ENCODE peak calls at places on chromosome 13, in nine cellular contexts. One of them, this sample, is unnamed.

GRCh38 chr13:45370922-45371406 is 30.0 kb upstream of the TPT1 start:
- DNase-seq in RPMI8226: peak; percentile 34
- DNase-seq in activated naive CD8-positive, alpha-beta T cell treated with anti-CD3 and anti-CD28 coated beads for 36 hours: peak; percentile 53
- DNase-seq in lung microvascular endothelial cell: peak; percentile 70
- DNase-seq in GM10248: peak; percentile 73
- DNase-seq in activated T-helper 2 cell treated with anti-CD3 and anti-CD28 coated beads, Interferon-gamma antibody, Interleukin-2, Interleukin-4, amounts not matched to agents 10 μg/mL and 5 μg/mL and 100 μg/mL, durations not matched to agents 14 hours and 24 hours and 36 hours: peak; percentile 22
- DNase-seq in heart right ventricle: peak; percentile 77
- DNase-seq in HT1080: peak; percentile 46
- DNase-seq in AG09319: peak; percentile 49
- DNase-seq in this sample: peak; percentile 78

GRCh38 chr13:99380921-99381645 is 73.9 kb upstream of the GPR183 start:
- DNase-seq in AG09319: no peak
- DNase-seq in GM10248: peak; percentile 74
- DNase-seq in activated naive CD8-positive, alpha-beta T cell treated with anti-CD3 and anti-CD28 coated beads for 36 hours: peak; percentile 62
- DNase-seq in lung microvascular endothelial cell: no peak
- DNase-seq in RPMI8226: no peak
- DNase-seq in activated T-helper 2 cell treated with anti-CD3 and anti-CD28 coated beads, Interferon-gamma antibody, Interleukin-2, Interleukin-4, amounts not matched to agents 10 μg/mL and 5 μg/mL and 100 μg/mL, durations not matched to agents 14 hours and 24 hours and 36 hours: peak; percentile 62
- DNase-seq in heart right ventricle: no peak
- DNase-seq in HT1080: no peak
- DNase-seq in this sample: no peak

GRCh38 chr13:83065136-83065535 is 817.1 kb downstream of the SLITRK1 start:
- DNase-seq in AG09319: peak; percentile 49
- DNase-seq in GM10248: no peak
- DNase-seq in heart right ventricle: no peak
- DNase-seq in RPMI8226: no peak
- DNase-seq in activated naive CD8-positive, alpha-beta T cell treated with anti-CD3 and anti-CD28 coated beads for 36 hours: no peak
- DNase-seq in HT1080: peak; percentile 44
- DNase-seq in lung microvascular endothelial cell: no peak
- DNase-seq in activated T-helper 2 cell treated with anti-CD3 and anti-CD28 coated beads, Interferon-gamma antibody, Interleukin-2, Interleukin-4, amounts not matched to agents 10 μg/mL and 5 μg/mL and 100 μg/mL, durations not matched to agents 14 hours and 24 hours and 36 hours: no peak
- DNase-seq in this sample: no peak

GRCh38 chr13:29472317-29472961 is 123.0 kb downstream of the SLC7A1 start:
- DNase-seq in activated T-helper 2 cell treated with anti-CD3 and anti-CD28 coated beads, Interferon-gamma antibody, Interleukin-2, Interleukin-4, amounts not matched to agents 10 μg/mL and 5 μg/mL and 100 μg/mL, durations not matched to agents 14 hours and 24 hours and 36 hours: peak; percentile 19
- DNase-seq in RPMI8226: peak; percentile 62
- DNase-seq in GM10248: peak; percentile 61
- DNase-seq in lung microvascular endothelial cell: peak; percentile 76
- DNase-seq in AG09319: no peak
- DNase-seq in activated naive CD8-positive, alpha-beta T cell treated with anti-CD3 and anti-CD28 coated beads for 36 hours: peak; percentile 37
- DNase-seq in HT1080: peak; percentile 57
- DNase-seq in heart right ventricle: no peak
- DNase-seq in this sample: no peak

GRCh38 chr13:33251131-33251629 is 34.4 kb downstream of the STARD13 start:
- DNase-seq in RPMI8226: peak; percentile 25
- DNase-seq in GM10248: peak; percentile 40
- DNase-seq in activated naive CD8-positive, alpha-beta T cell treated with anti-CD3 and anti-CD28 coated beads for 36 hours: no peak
- DNase-seq in HT1080: peak; percentile 98
- DNase-seq in AG09319: peak; percentile 88
- DNase-seq in activated T-helper 2 cell treated with anti-CD3 and anti-CD28 coated beads, Interferon-gamma antibody, Interleukin-2, Interleukin-4, amounts not matched to agents 10 μg/mL and 5 μg/mL and 100 μg/mL, durations not matched to agents 14 hours and 24 hours and 36 hours: no peak
- DNase-seq in lung microvascular endothelial cell: peak; percentile 95
- DNase-seq in heart right ventricle: no peak
- DNase-seq in this sample: no peak

GRCh38 chr13:109790071-109790470 is 3.7 kb upstream of the IRS2 start:
- DNase-seq in RPMI8226: no peak
- DNase-seq in activated naive CD8-positive, alpha-beta T cell treated with anti-CD3 and anti-CD28 coated beads for 36 hours: no peak
- DNase-seq in lung microvascular endothelial cell: no peak
- DNase-seq in GM10248: no peak
- DNase-seq in HT1080: no peak
- DNase-seq in AG09319: no peak
- DNase-seq in heart right ventricle: no peak
- DNase-seq in activated T-helper 2 cell treated with anti-CD3 and anti-CD28 coated beads, Interferon-gamma antibody, Interleukin-2, Interleukin-4, amounts not matched to agents 10 μg/mL and 5 μg/mL and 100 μg/mL, durations not matched to agents 14 hours and 24 hours and 36 hours: no peak
- DNase-seq in this sample: no peak

GRCh38 chr13:113941571-113942191 is 32.2 kb downstream of the C13orf46 start:
- DNase-seq in activated T-helper 2 cell treated with anti-CD3 and anti-CD28 coated beads, Interferon-gamma antibody, Interleukin-2, Interleukin-4, amounts not matched to agents 10 μg/mL and 5 μg/mL and 100 μg/mL, durations not matched to agents 14 hours and 24 hours and 36 hours: no peak
- DNase-seq in activated naive CD8-positive, alpha-beta T cell treated with anti-CD3 and anti-CD28 coated beads for 36 hours: no peak
- DNase-seq in AG09319: no peak
- DNase-seq in GM10248: no peak
- DNase-seq in HT1080: peak; percentile 32
- DNase-seq in lung microvascular endothelial cell: no peak
- DNase-seq in heart right ventricle: no peak
- DNase-seq in RPMI8226: no peak
- DNase-seq in this sample: no peak

GRCh38 chr13:93900735-93901134 is 578.7 kb downstream of the DCT start:
- DNase-seq in activated T-helper 2 cell treated with anti-CD3 and anti-CD28 coated beads, Interferon-gamma antibody, Interleukin-2, Interleukin-4, amounts not matched to agents 10 μg/mL and 5 μg/mL and 100 μg/mL, durations not matched to agents 14 hours and 24 hours and 36 hours: no peak
- DNase-seq in AG09319: no peak
- DNase-seq in RPMI8226: no peak
- DNase-seq in HT1080: no peak
- DNase-seq in activated naive CD8-positive, alpha-beta T cell treated with anti-CD3 and anti-CD28 coated beads for 36 hours: no peak
- DNase-seq in GM10248: no peak
- DNase-seq in heart right ventricle: no peak
- DNase-seq in lung microvascular endothelial cell: no peak
- DNase-seq in this sample: no peak

GRCh38 chr13:23789576-23790346 is 99.4 kb downstream of the MIPEP start:
- DNase-seq in RPMI8226: peak; percentile 65
- DNase-seq in HT1080: no peak
- DNase-seq in heart right ventricle: no peak
- DNase-seq in GM10248: no peak
- DNase-seq in lung microvascular endothelial cell: no peak
- DNase-seq in activated T-helper 2 cell treated with anti-CD3 and anti-CD28 coated beads, Interferon-gamma antibody, Interleukin-2, Interleukin-4, amounts not matched to agents 10 μg/mL and 5 μg/mL and 100 μg/mL, durations not matched to agents 14 hours and 24 hours and 36 hours: no peak
- DNase-seq in AG09319: no peak
- DNase-seq in activated naive CD8-positive, alpha-beta T cell treated with anti-CD3 and anti-CD28 coated beads for 36 hours: no peak
- DNase-seq in this sample: no peak

GRCh38 chr13:39490136-39490535 is 112.9 kb downstream of the LHFPL6 start:
- DNase-seq in HT1080: no peak
- DNase-seq in activated naive CD8-positive, alpha-beta T cell treated with anti-CD3 and anti-CD28 coated beads for 36 hours: no peak
- DNase-seq in RPMI8226: no peak
- DNase-seq in lung microvascular endothelial cell: no peak
- DNase-seq in GM10248: no peak
- DNase-seq in AG09319: no peak
- DNase-seq in activated T-helper 2 cell treated with anti-CD3 and anti-CD28 coated beads, Interferon-gamma antibody, Interleukin-2, Interleukin-4, amounts not matched to agents 10 μg/mL and 5 μg/mL and 100 μg/mL, durations not matched to agents 14 hours and 24 hours and 36 hours: no peak
- DNase-seq in heart right ventricle: no peak
- DNase-seq in this sample: no peak

GRCh38 chr13:112241288-112241687 is 134.9 kb upstream of the SPACA7 start:
- DNase-seq in activated T-helper 2 cell treated with anti-CD3 and anti-CD28 coated beads, Interferon-gamma antibody, Interleukin-2, Interleukin-4, amounts not matched to agents 10 μg/mL and 5 μg/mL and 100 μg/mL, durations not matched to agents 14 hours and 24 hours and 36 hours: no peak
- DNase-seq in heart right ventricle: no peak
- DNase-seq in RPMI8226: no peak
- DNase-seq in GM10248: no peak
- DNase-seq in HT1080: no peak
- DNase-seq in AG09319: no peak
- DNase-seq in lung microvascular endothelial cell: no peak
- DNase-seq in activated naive CD8-positive, alpha-beta T cell treated with anti-CD3 and anti-CD28 coated beads for 36 hours: no peak
- DNase-seq in this sample: no peak

GRCh38 chr13:44101347-44102083 is 221.8 kb downstream of the LACC1 start:
- DNase-seq in AG09319: no peak
- DNase-seq in heart right ventricle: no peak
- DNase-seq in activated naive CD8-positive, alpha-beta T cell treated with anti-CD3 and anti-CD28 coated beads for 36 hours: no peak
- DNase-seq in activated T-helper 2 cell treated with anti-CD3 and anti-CD28 coated beads, Interferon-gamma antibody, Interleukin-2, Interleukin-4, amounts not matched to agents 10 μg/mL and 5 μg/mL and 100 μg/mL, durations not matched to agents 14 hours and 24 hours and 36 hours: no peak
- DNase-seq in GM10248: no peak
- DNase-seq in lung microvascular endothelial cell: no peak
- DNase-seq in RPMI8226: no peak
- DNase-seq in HT1080: no peak
- DNase-seq in this sample: no peak

GRCh38 chr13:26785845-26786630 is 25.5 kb upstream of the GPR12 start:
- DNase-seq in activated naive CD8-positive, alpha-beta T cell treated with anti-CD3 and anti-CD28 coated beads for 36 hours: peak; percentile 60
- DNase-seq in AG09319: no peak
- DNase-seq in HT1080: peak; percentile 61
- DNase-seq in lung microvascular endothelial cell: no peak
- DNase-seq in activated T-helper 2 cell treated with anti-CD3 and anti-CD28 coated beads, Interferon-gamma antibody, Interleukin-2, Interleukin-4, amounts not matched to agents 10 μg/mL and 5 μg/mL and 100 μg/mL, durations not matched to agents 14 hours and 24 hours and 36 hours: peak; percentile 35
- DNase-seq in GM10248: no peak
- DNase-seq in heart right ventricle: peak; percentile 31
- DNase-seq in RPMI8226: peak; percentile 2
- DNase-seq in this sample: peak; percentile 29

GRCh38 chr13:113655358-113656014 is 2.5 kb downstream of the ATP4B start:
- DNase-seq in activated T-helper 2 cell treated with anti-CD3 and anti-CD28 coated beads, Interferon-gamma antibody, Interleukin-2, Interleukin-4, amounts not matched to agents 10 μg/mL and 5 μg/mL and 100 μg/mL, durations not matched to agents 14 hours and 24 hours and 36 hours: no peak
- DNase-seq in heart right ventricle: no peak
- DNase-seq in RPMI8226: no peak
- DNase-seq in activated naive CD8-positive, alpha-beta T cell treated with anti-CD3 and anti-CD28 coated beads for 36 hours: no peak
- DNase-seq in AG09319: no peak
- DNase-seq in lung microvascular endothelial cell: no peak
- DNase-seq in GM10248: no peak
- DNase-seq in HT1080: no peak
- DNase-seq in this sample: no peak